ENCODE peak calls at places on chromosome 4, in ten cellular contexts. T, Q, F, O, Y, H, D, R, W and I are unnamed samples.

GRCh38 chr4:174120446-174121142 is 162.9 kb downstream of the FBXO8 start:
- DNase-seq in T (no peak), Q (peak), F (peak), O (no peak), Y (peak), H (peak), D (peak), R (no peak), W (peak), I (peak)

GRCh38 chr4:987689-988513 is 1.1 kb downstream of the IDUA start:
- DNase-seq in T (no peak), Q (no peak), F (peak), O (no peak), Y (no peak), H (no peak), D (no peak), R (no peak), W (no peak), I (no peak)

GRCh38 chr4:56613101-56613862 is 67.8 kb downstream of the HOPX start:
- DNase-seq in T (no peak), Q (peak), F (no peak), O (no peak), Y (no peak), H (peak), D (peak), R (no peak), W (peak), I (no peak)

GRCh38 chr4:108940086-108941033 is 177.5 kb upstream of the ETNPPL start:
- DNase-seq in T (no peak), Q (no peak), F (no peak), O (no peak), Y (no peak), H (peak), D (no peak), R (no peak), W (no peak), I (peak)

GRCh38 chr4:82733636-82734035 is 65.0 kb downstream of the SCD5 start:
- DNase-seq in T (no peak), Q (peak), F (no peak), O (no peak), Y (no peak), H (no peak), D (peak), R (no peak), W (no peak), I (no peak)

GRCh38 chr4:86919824-86920223 is 15.0 kb upstream of the AFF1 start:
- DNase-seq in T (no peak), Q (no peak), F (no peak), O (no peak), Y (no peak), H (no peak), D (peak), R (no peak), W (no peak), I (no peak)

GRCh38 chr4:10180927-10181744 is 64.5 kb upstream of the WDR1 start:
- DNase-seq in T (no peak), Q (no peak), F (no peak), O (no peak), Y (no peak), H (no peak), D (peak), R (no peak), W (no peak), I (peak)

GRCh38 chr4:1578968-1579833 is 104.9 kb downstream of the FAM53A start:
- DNase-seq in T (peak), Q (peak), F (peak), O (peak), Y (peak), H (peak), D (peak), R (peak), W (no peak), I (peak)

GRCh38 chr4:163565228-163566040 is 70.9 kb downstream of the TMA16 start:
- DNase-seq in T (no peak), Q (no peak), F (no peak), O (no peak), Y (no peak), H (peak), D (no peak), R (no peak), W (no peak), I (no peak)

GRCh38 chr4:96354036-96354712 is 514.3 kb downstream of the PDHA2 start:
- DNase-seq in T (no peak), Q (peak), F (no peak), O (no peak), Y (no peak), H (no peak), D (no peak), R (no peak), W (no peak), I (no peak)

GRCh38 chr4:5956285-5957021 is 61.8 kb downstream of the C4orf50 start:
- DNase-seq in T (no peak), Q (no peak), F (peak), O (no peak), Y (peak), H (peak), D (no peak), R (no peak), W (no peak), I (no peak)

GRCh38 chr4:157994863-157995262 is 178.0 kb downstream of the GASK1B start:
- DNase-seq in T (no peak), Q (no peak), F (no peak), O (no peak), Y (no peak), H (no peak), D (peak), R (no peak), W (no peak), I (no peak)

GRCh38 chr4:55358668-55359067 is 12.6 kb downstream of the SRD5A3 start:
- DNase-seq in T (no peak), Q (peak), F (no peak), O (no peak), Y (no peak), H (no peak), D (peak), R (no peak), W (no peak), I (no peak)

GRCh38 chr4:3880595-3881120 is 114.5 kb downstream of the ADRA2C start:
- DNase-seq in T (peak), Q (peak), F (peak), O (peak), Y (peak), H (peak), D (peak), R (no peak), W (no peak), I (peak)

GRCh38 chr4:155639674-155640529 is 26.7 kb upstream of the GUCY1A1 start:
- DNase-seq in T (no peak), Q (no peak), F (no peak), O (no peak), Y (no peak), H (no peak), D (no peak), R (no peak), W (no peak), I (peak)

GRCh38 chr4:156933633-156934258 is 37.9 kb downstream of the PDGFC start:
- DNase-seq in T (no peak), Q (peak), F (no peak), O (no peak), Y (no peak), H (no peak), D (peak), R (no peak), W (peak), I (no peak)

GRCh38 chr4:128517096-128517738 is 229.6 kb upstream of the PGRMC2 start:
- DNase-seq in T (no peak), Q (peak), F (no peak), O (no peak), Y (no peak), H (no peak), D (peak), R (no peak), W (peak), I (no peak)

GRCh38 chr4:121428721-121429120 is 47.9 kb upstream of the QRFPR start:
- DNase-seq in T (no peak), Q (peak), F (no peak), O (no peak), Y (no peak), H (no peak), D (peak), R (no peak), W (no peak), I (no peak)

GRCh38 chr4:189069782-189070181 is 870.9 kb upstream of the FRG1 start:
- DNase-seq in T (no peak), Q (no peak), F (no peak), O (no peak), Y (no peak), H (no peak), D (no peak), R (no peak), W (no peak), I (no peak)

GRCh38 chr4:74395633-74396032 is 30.7 kb downstream of the EREG start:
- DNase-seq in T (no peak), Q (peak), F (no peak), O (no peak), Y (no peak), H (no peak), D (no peak), R (no peak), W (no peak), I (no peak)

GRCh38 chr4:185221912-185222311 is 12.5 kb downstream of the SNX25 start:
- DNase-seq in T (no peak), Q (no peak), F (no peak), O (no peak), Y (no peak), H (no peak), D (no peak), R (no peak), W (no peak), I (no peak)

GRCh38 chr4:147778942-147779341 is 47.1 kb downstream of the ARHGAP10 start:
- DNase-seq in T (no peak), Q (no peak), F (no peak), O (no peak), Y (no peak), H (no peak), D (no peak), R (no peak), W (no peak), I (no peak)

GRCh38 chr4:183920512-183920911 is 15.4 kb downstream of the STOX2 start:
- DNase-seq in T (no peak), Q (no peak), F (no peak), O (no peak), Y (no peak), H (no peak), D (no peak), R (no peak), W (no peak), I (no peak)

GRCh38 chr4:53619431-53619830 is 28.1 kb upstream of the LNX1 start:
- DNase-seq in T (no peak), Q (no peak), F (no peak), O (no peak), Y (no peak), H (no peak), D (no peak), R (no peak), W (no peak), I (no peak)

GRCh38 chr4:127624176-127624575 is 8.6 kb upstream of the INTU start:
- DNase-seq in T (no peak), Q (no peak), F (no peak), O (no peak), Y (no peak), H (no peak), D (no peak), R (no peak), W (no peak), I (no peak)

GRCh38 chr4:71553605-71554004 is 214.8 kb downstream of the SLC4A4 start:
- DNase-seq in T (no peak), Q (peak), F (no peak), O (no peak), Y (no peak), H (peak), D (peak), R (no peak), W (no peak), I (peak)

GRCh38 chr4:37905526-37906169 is 14.8 kb downstream of the TBC1D1 start:
- DNase-seq in T (no peak), Q (no peak), F (no peak), O (no peak), Y (no peak), H (no peak), D (no peak), R (no peak), W (no peak), I (no peak)

GRCh38 chr4:37383579-37384229 is 139.2 kb downstream of the NWD2 start:
- DNase-seq in T (peak), Q (peak), F (no peak), O (no peak), Y (peak), H (peak), D (peak), R (no peak), W (no peak), I (peak)

GRCh38 chr4:37827030-37827705 is 682 bp downstream of the PGM2 start:
- DNase-seq in T (no peak), Q (peak), F (no peak), O (no peak), Y (no peak), H (no peak), D (peak), R (no peak), W (no peak), I (no peak)

GRCh38 chr4:109547394-109547793 is 12.7 kb upstream of the MCUB start:
- DNase-seq in T (no peak), Q (no peak), F (no peak), O (no peak), Y (no peak), H (no peak), D (no peak), R (no peak), W (no peak), I (no peak)

GRCh38 chr4:121073672-121074386 is 1.5 kb upstream of the NDNF start:
- DNase-seq in T (no peak), Q (no peak), F (no peak), O (peak), Y (no peak), H (peak), D (no peak), R (no peak), W (no peak), I (no peak)

GRCh38 chr4:113365377-113365776 is 315.9 kb downstream of the ANK2 start:
- DNase-seq in T (no peak), Q (no peak), F (no peak), O (no peak), Y (no peak), H (no peak), D (no peak), R (no peak), W (no peak), I (no peak)

GRCh38 chr4:182624281-182624680 is 292.9 kb downstream of the DCTD start:
- DNase-seq in T (no peak), Q (no peak), F (no peak), O (no peak), Y (no peak), H (no peak), D (no peak), R (no peak), W (no peak), I (no peak)

GRCh38 chr4:123603165-123603564 is 206.6 kb downstream of the SPRY1 start:
- DNase-seq in T (no peak), Q (peak), F (no peak), O (no peak), Y (no peak), H (no peak), D (peak), R (no peak), W (no peak), I (no peak)

GRCh38 chr4:143616771-143617170 is 83.7 kb downstream of the FREM3 start:
- DNase-seq in T (no peak), Q (peak), F (no peak), O (no peak), Y (no peak), H (no peak), D (peak), R (no peak), W (no peak), I (peak)

GRCh38 chr4:6826781-6827508 is 44.4 kb downstream of the KIAA0232 start:
- DNase-seq in T (no peak), Q (no peak), F (no peak), O (no peak), Y (no peak), H (no peak), D (no peak), R (no peak), W (no peak), I (no peak)

GRCh38 chr4:82515705-82516104 is 46.1 kb downstream of the TMEM150C start:
- DNase-seq in T (no peak), Q (peak), F (no peak), O (no peak), Y (no peak), H (no peak), D (peak), R (no peak), W (no peak), I (peak)

GRCh38 chr4:140158234-140159030 is 4.4 kb upstream of the MAML3 start:
- DNase-seq in T (no peak), Q (peak), F (no peak), O (peak), Y (no peak), H (no peak), D (no peak), R (no peak), W (no peak), I (no peak)

GRCh38 chr4:42348247-42348646 is 49.0 kb upstream of the SHISA3 start:
- DNase-seq in T (no peak), Q (no peak), F (no peak), O (no peak), Y (no peak), H (no peak), D (peak), R (no peak), W (no peak), I (no peak)

GRCh38 chr4:42350611-42351182 is 46.6 kb upstream of the SHISA3 start:
- DNase-seq in T (no peak), Q (no peak), F (no peak), O (no peak), Y (no peak), H (no peak), D (no peak), R (no peak), W (no peak), I (no peak)

GRCh38 chr4:42348692-42349091 is 48.6 kb upstream of the SHISA3 start:
- DNase-seq in T (no peak), Q (no peak), F (no peak), O (no peak), Y (no peak), H (no peak), D (no peak), R (no peak), W (no peak), I (no peak)

GRCh38 chr4:42347076-42347475 is 50.2 kb upstream of the SHISA3 start:
- DNase-seq in T (no peak), Q (no peak), F (no peak), O (no peak), Y (no peak), H (no peak), D (no peak), R (no peak), W (no peak), I (no peak)

DNA sequence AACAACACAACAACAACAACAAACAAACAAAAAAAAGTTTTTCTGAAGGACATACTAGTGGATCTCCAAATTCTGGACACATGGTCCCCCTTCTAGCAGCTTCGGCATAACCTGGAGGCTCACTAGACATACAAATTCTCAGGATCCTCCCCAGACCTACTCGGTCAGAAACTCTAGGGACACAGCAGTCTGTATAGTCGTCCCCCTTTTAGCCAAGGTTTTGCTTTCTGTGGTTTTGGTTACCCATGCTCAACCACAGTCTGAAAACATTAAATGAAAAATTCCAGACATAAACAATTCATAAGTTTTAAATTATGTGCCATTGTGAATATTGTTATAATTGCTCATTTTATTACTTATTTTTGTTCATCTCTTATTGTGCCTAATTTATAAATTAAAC is 45.2 kb upstream of the SHISA3 start:
- DNase-seq in T (no peak), Q (no peak), F (no peak), O (no peak), Y (no peak), H (no peak), D (no peak), R (no peak), W (no peak), I (no peak)
- H3K4me3 ChIP-seq in T (no peak), Q (no peak), F (no peak), O (no peak), Y (no peak), H (no peak), D (no peak), R (no peak), W (no peak), I (no peak)

GRCh38 chr4:177308842-177309524 is 691 bp upstream of the NEIL3 start:
- DNase-seq in T (no peak), Q (no peak), F (no peak), O (no peak), Y (no peak), H (no peak), D (no peak), R (no peak), W (no peak), I (peak)
- H3K4me3 ChIP-seq in T (peak), Q (peak), F (peak), O (no peak), Y (no peak), H (peak), D (peak), R (peak), W (peak), I (peak)

GRCh38 chr4:89899854-89900253 is 5.2 kb downstream of the MMRN1 start:
- DNase-seq in T (no peak), Q (no peak), F (no peak), O (no peak), Y (no peak), H (no peak), D (no peak), R (no peak), W (no peak), I (no peak)
- H3K4me3 ChIP-seq in T (no peak), Q (no peak), F (no peak), O (no peak), Y (no peak), H (no peak), D (no peak), R (no peak), W (no peak), I (no peak)

GRCh38 chr4:81481151-81481550 is 9.4 kb upstream of the RASGEF1B start:
- DNase-seq in T (no peak), Q (no peak), F (no peak), O (no peak), Y (no peak), H (no peak), D (no peak), R (no peak), W (no peak), I (no peak)
- H3K4me3 ChIP-seq in T (no peak), Q (no peak), F (no peak), O (no peak), Y (no peak), H (no peak), D (no peak), R (no peak), W (no peak), I (no peak)

GRCh38 chr4:73137121-73137520 is 67.6 kb upstream of the COX18 start:
- DNase-seq in T (no peak), Q (no peak), F (no peak), O (no peak), Y (no peak), H (no peak), D (no peak), R (no peak), W (no peak), I (no peak)

GRCh38 chr4:73139245-73139644 is 69.7 kb upstream of the COX18 start:
- DNase-seq in T (no peak), Q (no peak), F (no peak), O (no peak), Y (no peak), H (no peak), D (no peak), R (no peak), W (no peak), I (no peak)

GRCh38 chr4:73142995-73143547 is 73.6 kb upstream of the COX18 start:
- DNase-seq in T (no peak), Q (no peak), F (no peak), O (no peak), Y (no peak), H (no peak), D (peak), R (no peak), W (no peak), I (no peak)

GRCh38 chr4:73139991-73140390 is 70.5 kb upstream of the COX18 start:
- DNase-seq in T (no peak), Q (peak), F (no peak), O (no peak), Y (peak), H (no peak), D (no peak), R (no peak), W (no peak), I (no peak)
- H3K4me3 ChIP-seq in T (no peak), Q (no peak), F (no peak), O (no peak), Y (no peak), H (no peak), D (no peak), R (no peak), W (no peak), I (no peak)

GRCh38 chr4:25969374-25969773 is 55.4 kb downstream of the SMIM20 start:
- DNase-seq in T (no peak), Q (no peak), F (no peak), O (no peak), Y (no peak), H (no peak), D (no peak), R (no peak), W (no peak), I (no peak)

GRCh38 chr4:25966171-25966570 is 52.2 kb downstream of the SMIM20 start:
- DNase-seq in T (no peak), Q (peak), F (no peak), O (no peak), Y (no peak), H (no peak), D (no peak), R (no peak), W (peak), I (no peak)

GRCh38 chr4:25973346-25973745 is 59.3 kb downstream of the SMIM20 start:
- DNase-seq in T (no peak), Q (no peak), F (no peak), O (no peak), Y (no peak), H (no peak), D (no peak), R (no peak), W (no peak), I (no peak)

GRCh38 chr4:25970691-25971427 is 56.8 kb downstream of the SMIM20 start:
- DNase-seq in T (no peak), Q (peak), F (no peak), O (no peak), Y (no peak), H (no peak), D (no peak), R (no peak), W (no peak), I (no peak)

GRCh38 chr4:25970241-25970675 is 56.2 kb downstream of the SMIM20 start:
- DNase-seq in T (no peak), Q (peak), F (no peak), O (no peak), Y (no peak), H (no peak), D (no peak), R (no peak), W (no peak), I (no peak)
- H3K4me3 ChIP-seq in T (no peak), Q (no peak), F (no peak), O (no peak), Y (no peak), H (no peak), D (no peak), R (no peak), W (no peak), I (no peak)